ENCODE peak calls at places on chromosomes 16 and 17, in six cellular contexts. U, N, V, C, R and T are unnamed samples.

GRCh38 chr17:57985675-57985974 is 2.4 kb downstream of the VEZF1 start:
- DNase-seq in U (no peak), N (peak; percentile 22), V (no peak), C (peak; percentile 50), R (no peak), T (peak; percentile 83)

GRCh38 chr17:44197980-44198720 is 1.5 kb downstream of the ATXN7L3 start:
- DNase-seq in U (peak; percentile 64), N (no peak), V (peak; percentile 47), C (peak; percentile 30), R (no peak), T (peak; percentile 68)

GRCh38 chr17:50354776-50355175 is 8.8 kb downstream of the XYLT2 start:
- DNase-seq in U (peak; percentile 64), N (no peak), V (no peak), C (no peak), R (no peak), T (no peak)

GRCh38 chr16:76639685-76640289 is 362.6 kb downstream of the CNTNAP4 start:
- DNase-seq in U (no peak), N (no peak), V (no peak), C (no peak), R (no peak), T (peak; percentile 36)

GRCh38 chr16:50474138-50474537 is 74.1 kb upstream of the NKD1 start:
- DNase-seq in U (peak; percentile 10), N (no peak), V (no peak), C (no peak), R (no peak), T (no peak)

GRCh38 chr16:53142823-53143568 is 88.2 kb downstream of the CHD9 start:
- DNase-seq in U (no peak), N (no peak), V (no peak), C (no peak), R (no peak), T (no peak)

GRCh38 chr16:15576960-15577958 is 65.7 kb downstream of the MARF1 start:
- DNase-seq in U (no peak), N (no peak), V (no peak), C (no peak), R (no peak), T (no peak)

GRCh38 chr16:84061236-84061830 is 18.7 kb upstream of the SLC38A8 start:
- DNase-seq in U (no peak), N (no peak), V (no peak), C (no peak), R (no peak), T (no peak)

GRCh38 chr16:578870-579405 is 9.2 kb downstream of the PIGQ start:
- DNase-seq in U (no peak), N (peak; percentile 41), V (no peak), C (peak; percentile 76), R (peak; percentile 74), T (peak; percentile 69)

GRCh38 chr17:29363716-29364115 is 26.4 kb upstream of the TAOK1 start:
- DNase-seq in U (no peak), N (no peak), V (no peak), C (no peak), R (no peak), T (no peak)

GRCh38 chr17:44112284-44113280 is 10.9 kb downstream of the HDAC5 start:
- DNase-seq in U (peak; percentile 66), N (no peak), V (no peak), C (no peak), R (peak; percentile 83), T (no peak)

GRCh38 chr17:48631693-48632578 is 5.8 kb upstream of the HOXB9 start:
- DNase-seq in U (peak; percentile 43), N (no peak), V (no peak), C (no peak), R (no peak), T (no peak)

GRCh38 chr16:10558305-10558704 is 22.1 kb downstream of the EMP2 start:
- DNase-seq in U (no peak), N (no peak), V (no peak), C (no peak), R (no peak), T (no peak)

GRCh38 chr16:65306722-65307121 is 184.9 kb upstream of the CDH11 start:
- DNase-seq in U (no peak), N (no peak), V (no peak), C (no peak), R (no peak), T (no peak)

GRCh38 chr16:65309294-65309850 is 187.5 kb upstream of the CDH11 start:
- DNase-seq in U (no peak), N (no peak), V (no peak), C (no peak), R (no peak), T (no peak)

GRCh38 chr16:65306313-65306712 is 184.4 kb upstream of the CDH11 start:
- DNase-seq in U (no peak), N (no peak), V (no peak), C (no peak), R (no peak), T (peak; percentile 53)

GRCh38 chr16:65308506-65308905 is 186.6 kb upstream of the CDH11 start:
- DNase-seq in U (no peak), N (no peak), V (no peak), C (no peak), R (no peak), T (no peak)

GRCh38 chr16:65305588-65305987 is 183.7 kb upstream of the CDH11 start:
- DNase-seq in U (no peak), N (no peak), V (no peak), C (no peak), R (no peak), T (peak; percentile 25)
- H3K4me3 ChIP-seq in U (no peak overlapping the region), N (no peak overlapping the region), V (no peak overlapping the region), C (no peak overlapping the region), R (no peak overlapping the region), T (no peak overlapping the region)

DNA sequence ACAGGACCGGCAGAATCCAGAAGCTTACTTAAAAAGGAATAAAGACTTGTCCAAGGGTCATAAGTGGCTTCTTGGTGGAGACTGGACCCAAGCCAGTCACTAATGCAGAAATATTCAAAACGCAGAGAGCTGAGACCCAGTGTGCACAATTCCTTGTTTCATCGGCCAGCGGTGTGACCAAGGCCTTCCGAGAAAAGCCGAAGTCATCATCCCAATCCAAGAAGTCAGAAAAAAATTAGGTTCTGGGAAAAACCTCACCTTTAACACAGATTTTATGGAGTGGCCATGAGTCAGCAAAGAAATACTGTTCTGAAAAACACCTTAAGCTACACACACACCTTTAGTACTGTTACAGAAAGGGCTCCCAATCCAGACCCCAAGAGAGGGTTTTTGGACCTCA is 1.0 kb upstream of the GCSH start:
- DNase-seq in U (no peak), N (no peak), V (no peak), C (no peak), R (no peak), T (no peak)
- H3K4me3 ChIP-seq in U (no peak overlapping the region), N (no peak overlapping the region), V (peak overlapping the region; percentile 44), C (no peak overlapping the region), R (no peak overlapping the region), T (no peak overlapping the region)

DNA sequence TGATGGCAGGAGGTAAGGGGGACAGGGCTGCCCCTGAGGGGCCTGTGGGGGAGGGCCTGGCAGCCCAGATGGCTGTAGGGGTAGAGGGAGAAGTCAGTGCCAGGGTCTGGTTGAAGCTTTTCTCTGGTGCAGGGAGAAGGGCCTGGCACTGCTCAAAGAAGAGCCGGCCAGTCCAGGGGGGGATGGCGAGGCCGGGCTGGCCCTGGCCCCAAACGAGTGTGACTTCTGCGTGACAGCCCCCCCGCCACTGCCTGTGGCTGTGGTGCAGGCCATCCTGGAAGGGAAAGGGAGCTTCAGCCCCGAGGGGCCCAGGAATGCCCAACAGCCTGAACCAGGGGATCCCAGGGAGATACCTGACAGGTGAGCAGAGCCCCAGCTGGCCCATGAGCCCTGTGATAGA is 2.8 kb upstream of the NOL3 start:
- DNase-seq in U (no peak), N (no peak), V (no peak), C (no peak), R (no peak), T (no peak)
- H3K4me3 ChIP-seq in U (no peak overlapping the region), N (no peak overlapping the region), V (no peak overlapping the region), C (no peak overlapping the region), R (no peak overlapping the region), T (no peak overlapping the region)

GRCh38 chr17:42680331-42680808 is 1.3 kb downstream of the CCR10 start:
- DNase-seq in U (no peak), N (no peak), V (no peak), C (no peak), R (no peak), T (no peak)
- H3K4me3 ChIP-seq in U (peak overlapping the region; percentile 84), N (no peak overlapping the region), V (peak overlapping the region; percentile 65), C (no peak overlapping the region), R (peak overlapping the region; percentile 98), T (peak overlapping the region; percentile 67)

GRCh38 chr16:14125708-14126107 is 54.6 kb downstream of the MRTFB start:
- DNase-seq in U (no peak), N (no peak), V (no peak), C (peak; percentile 56), R (no peak), T (no peak)
- H3K4me3 ChIP-seq in U (no peak overlapping the region), N (no peak overlapping the region), V (no peak overlapping the region), C (no peak overlapping the region), R (no peak overlapping the region), T (no peak overlapping the region)

GRCh38 chr16:55480228-55480655 is 1.2 kb downstream of the MMP2 start:
- DNase-seq in U (peak; percentile 90), N (peak; percentile 90), V (peak; percentile 55), C (peak; percentile 79), R (peak; percentile 90), T (peak; percentile 99)
- H3K4me3 ChIP-seq in U (peak overlapping the region; percentile 72), N (peak overlapping the region; percentile 95), V (no peak overlapping the region), C (peak overlapping the region; percentile 97), R (peak overlapping the region; percentile 71), T (peak overlapping the region; percentile 91)